ENCODE peak calls at places on chromosomes 6 and 20, in ten cellular contexts. One of them, this sample, is unnamed.

GRCh38 chr6:44733868-44734267 is 346.4 kb downstream of the CDC5L start:
- DNase-seq in SW480: no peak
- DNase-seq in activated CD8-positive, alpha-beta memory T cell treated with anti-CD3 and anti-CD28 coated beads for 24 hours: no peak
- DNase-seq in ureter: no peak
- DNase-seq in COR-L47: no peak
- DNase-seq in ACHN: no peak
- DNase-seq in epithelial cell of prostate: no peak
- DNase-seq in fibroblast of pulmonary artery: peak
- DNase-seq in activated T-cell treated with anti-CD3 and anti-CD28 coated beads, Interleukin-2, amount 50 U/mL, for 72 hours: no peak
- DNase-seq in mesothelial cell of epicardium: no peak
- DNase-seq in this sample: no peak

GRCh38 chr6:106547961-106548453 is 81.3 kb downstream of the RTN4IP1 start:
- DNase-seq in COR-L47: no peak
- DNase-seq in epithelial cell of prostate: peak
- DNase-seq in SW480: no peak
- DNase-seq in activated CD8-positive, alpha-beta memory T cell treated with anti-CD3 and anti-CD28 coated beads for 24 hours: no peak
- DNase-seq in mesothelial cell of epicardium: no peak
- DNase-seq in fibroblast of pulmonary artery: peak
- DNase-seq in ACHN: no peak
- DNase-seq in activated T-cell treated with anti-CD3 and anti-CD28 coated beads, Interleukin-2, amount 50 U/mL, for 72 hours: no peak
- DNase-seq in ureter: no peak
- DNase-seq in this sample: no peak

GRCh38 chr6:170097505-170098427 is 193.1 kb downstream of the DLL1 start:
- DNase-seq in ureter: peak
- DNase-seq in SW480: no peak
- DNase-seq in fibroblast of pulmonary artery: no peak
- DNase-seq in mesothelial cell of epicardium: peak
- DNase-seq in activated T-cell treated with anti-CD3 and anti-CD28 coated beads, Interleukin-2, amount 50 U/mL, for 72 hours: no peak
- DNase-seq in activated CD8-positive, alpha-beta memory T cell treated with anti-CD3 and anti-CD28 coated beads for 24 hours: peak
- DNase-seq in epithelial cell of prostate: no peak
- DNase-seq in ACHN: no peak
- DNase-seq in COR-L47: no peak
- DNase-seq in this sample: no peak

GRCh38 chr6:105484238-105485161 is 81.6 kb upstream of the PREP start:
- DNase-seq in epithelial cell of prostate: no peak
- DNase-seq in activated CD8-positive, alpha-beta memory T cell treated with anti-CD3 and anti-CD28 coated beads for 24 hours: no peak
- DNase-seq in SW480: peak
- DNase-seq in activated T-cell treated with anti-CD3 and anti-CD28 coated beads, Interleukin-2, amount 50 U/mL, for 72 hours: peak
- DNase-seq in mesothelial cell of epicardium: no peak
- DNase-seq in ACHN: peak
- DNase-seq in COR-L47: peak
- DNase-seq in ureter: no peak
- DNase-seq in fibroblast of pulmonary artery: peak
- DNase-seq in this sample: peak

GRCh38 chr6:43635387-43636311 is at the start of gene MAD2L1BP:
- DNase-seq in ureter: peak
- DNase-seq in COR-L47: peak
- DNase-seq in mesothelial cell of epicardium: peak
- DNase-seq in ACHN: peak
- DNase-seq in SW480: peak
- DNase-seq in fibroblast of pulmonary artery: peak
- DNase-seq in activated CD8-positive, alpha-beta memory T cell treated with anti-CD3 and anti-CD28 coated beads for 24 hours: peak
- DNase-seq in activated T-cell treated with anti-CD3 and anti-CD28 coated beads, Interleukin-2, amount 50 U/mL, for 72 hours: peak
- DNase-seq in epithelial cell of prostate: no peak
- DNase-seq in this sample: peak

GRCh38 chr20:49523767-49524360 is 41.4 kb upstream of the KCNB1 start:
- DNase-seq in ureter: no peak
- DNase-seq in mesothelial cell of epicardium: no peak
- DNase-seq in SW480: no peak
- DNase-seq in epithelial cell of prostate: no peak
- DNase-seq in fibroblast of pulmonary artery: no peak
- DNase-seq in activated CD8-positive, alpha-beta memory T cell treated with anti-CD3 and anti-CD28 coated beads for 24 hours: no peak
- DNase-seq in COR-L47: no peak
- DNase-seq in ACHN: no peak
- DNase-seq in activated T-cell treated with anti-CD3 and anti-CD28 coated beads, Interleukin-2, amount 50 U/mL, for 72 hours: no peak
- DNase-seq in this sample: no peak

GRCh38 chr20:48732081-48732829 is 95.5 kb downstream of the PREX1 start:
- DNase-seq in activated CD8-positive, alpha-beta memory T cell treated with anti-CD3 and anti-CD28 coated beads for 24 hours: no peak
- DNase-seq in ureter: no peak
- DNase-seq in SW480: no peak
- DNase-seq in fibroblast of pulmonary artery: no peak
- DNase-seq in COR-L47: no peak
- DNase-seq in activated T-cell treated with anti-CD3 and anti-CD28 coated beads, Interleukin-2, amount 50 U/mL, for 72 hours: no peak
- DNase-seq in epithelial cell of prostate: no peak
- DNase-seq in mesothelial cell of epicardium: no peak
- DNase-seq in ACHN: no peak
- DNase-seq in this sample: no peak

GRCh38 chr6:78322068-78322845 is 545.1 kb upstream of the IRAK1BP1 start:
- DNase-seq in activated T-cell treated with anti-CD3 and anti-CD28 coated beads, Interleukin-2, amount 50 U/mL, for 72 hours: no peak
- DNase-seq in SW480: no peak
- DNase-seq in epithelial cell of prostate: no peak
- DNase-seq in mesothelial cell of epicardium: no peak
- DNase-seq in ureter: no peak
- DNase-seq in fibroblast of pulmonary artery: no peak
- DNase-seq in COR-L47: no peak
- DNase-seq in activated CD8-positive, alpha-beta memory T cell treated with anti-CD3 and anti-CD28 coated beads for 24 hours: no peak
- DNase-seq in ACHN: no peak
- DNase-seq in this sample: no peak

GRCh38 chr20:37226889-37227288 is 34.7 kb downstream of the GHRH start:
- DNase-seq in COR-L47: no peak
- DNase-seq in ACHN: no peak
- DNase-seq in epithelial cell of prostate: no peak
- DNase-seq in SW480: no peak
- DNase-seq in activated CD8-positive, alpha-beta memory T cell treated with anti-CD3 and anti-CD28 coated beads for 24 hours: no peak
- DNase-seq in ureter: peak
- DNase-seq in activated T-cell treated with anti-CD3 and anti-CD28 coated beads, Interleukin-2, amount 50 U/mL, for 72 hours: no peak
- DNase-seq in mesothelial cell of epicardium: no peak
- DNase-seq in fibroblast of pulmonary artery: peak
- DNase-seq in this sample: no peak